ENCODE peak calls at places on chromosomes 1 and 21, in ten cellular contexts. U is body of pancreas, I is cardiac muscle cell, S is transverse colon, G is uterus, M is OCI-LY7, J is adrenal gland, C is heart right ventricle, F is MM.1S, H is hepatocyte. Z is an unnamed sample.

GRCh38 chr1:20729990-20730689 is 2.4 kb downstream of the SH2D5 start:
- DNase-seq in S (peak; percentile 4), F (no peak), C (no peak), G (no peak), J (no peak), U (no peak), H (no peak), I (no peak), M (no peak), Z (no peak)

GRCh38 chr1:170461762-170462384 is 70.1 kb upstream of the GORAB start:
- DNase-seq in U (no peak), C (peak; percentile 6), I (no peak), F (no peak), S (no peak), M (no peak), G (no peak), H (no peak), J (peak; percentile 31), Z (no peak)

GRCh38 chr1:180892675-180893074 is 20.0 kb upstream of the KIAA1614 start:
- DNase-seq in S (no peak), J (no peak), I (no peak), H (no peak), C (no peak), M (no peak), F (no peak), U (no peak), G (no peak), Z (no peak)

GRCh38 chr21:20459838-20460237 is 538.4 kb upstream of the NCAM2 start:
- DNase-seq in C (no peak), M (no peak), J (no peak), F (no peak), S (no peak), H (no peak), U (no peak), G (no peak), I (no peak), Z (no peak)

GRCh38 chr1:53644909-53645689 is 93.9 kb downstream of the GLIS1 start:
- DNase-seq in S (no peak), J (no peak), G (no peak), C (no peak), I (no peak), U (no peak), F (no peak), H (no peak), M (no peak), Z (no peak)

GRCh38 chr1:201356236-201356635 is 21.2 kb downstream of the TNNT2 start:
- DNase-seq in C (no peak), S (no peak), F (no peak), U (no peak), I (peak; percentile 19), G (no peak), M (no peak), H (no peak), J (no peak), Z (no peak)

GRCh38 chr1:171506525-171507304 is 21.4 kb downstream of the PRRC2C start:
- DNase-seq in J (no peak), U (no peak), S (no peak), F (no peak), C (no peak), G (no peak), H (no peak), I (no peak), M (no peak), Z (no peak)

GRCh38 chr1:240086726-240087125 is 5.0 kb upstream of the FMN2 start:
- DNase-seq in H (no peak), I (no peak), S (no peak), U (no peak), M (no peak), C (no peak), G (no peak), J (no peak), F (no peak), Z (no peak)

DNA sequence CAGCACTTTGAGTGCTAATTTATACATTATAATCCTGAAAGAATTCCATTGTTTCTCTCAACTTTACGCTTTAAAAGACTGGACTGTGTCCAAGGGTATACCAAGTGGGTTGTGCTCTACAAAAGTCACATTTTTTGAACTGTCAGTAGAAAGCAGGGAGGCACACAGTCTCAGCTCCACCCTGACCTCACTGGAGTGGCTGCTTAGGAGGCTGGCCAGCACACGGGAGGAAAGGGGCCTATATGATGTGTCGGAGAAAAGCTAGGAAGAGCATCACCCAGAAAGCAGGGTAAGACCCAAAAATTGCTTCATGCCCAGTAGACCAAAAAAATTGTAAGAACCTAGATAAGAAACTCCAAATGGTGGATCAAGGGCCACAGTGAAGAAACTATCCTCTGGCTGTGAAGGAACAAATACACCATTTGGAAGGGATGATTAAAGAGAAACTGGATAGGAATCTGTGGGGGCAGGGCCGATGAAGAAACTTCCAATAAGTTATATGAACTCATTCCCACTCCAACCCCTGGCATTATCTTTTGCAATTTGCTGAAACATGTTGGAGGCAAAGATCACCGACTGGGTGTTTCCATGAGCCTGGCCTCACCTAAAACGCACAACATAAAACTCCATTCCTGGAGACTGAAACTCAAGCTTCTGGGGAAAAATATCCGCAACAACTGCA is 1.9 kb downstream of the S100A10 start:
- DNase-seq in H (no peak), I (no peak), C (no peak), S (no peak), J (no peak), F (no peak), U (no peak), G (no peak), M (no peak), Z (peak; percentile 20)
- H3K4me3 ChIP-seq in H (peak overlapping the region; percentile 84), I (no peak overlapping the region), C (peak overlapping the region; percentile 97), S (peak overlapping the region; percentile 63), J (peak overlapping the region; percentile 53), F (no peak overlapping the region), U (peak overlapping the region; percentile 27), G (peak overlapping the region; percentile 65), M (no peak overlapping the region), Z (peak overlapping the region; percentile 87)

GRCh38 chr1:236016083-236016482 is 48.8 kb downstream of the NID1 start:
- DNase-seq in C (peak; percentile 67), S (peak; percentile 53), G (peak; percentile 91), I (no peak), M (no peak), F (no peak), J (peak; percentile 53), H (no peak), U (peak; percentile 23), Z (no peak)

GRCh38 chr1:236016782-236017400 is 48.0 kb downstream of the NID1 start:
- DNase-seq in H (peak; percentile 40), J (no peak), U (no peak), C (no peak), G (peak; percentile 18), F (no peak), I (no peak), S (no peak), M (no peak), Z (no peak)

GRCh38 chr1:236020359-236021000 is 44.4 kb downstream of the NID1 start:
- DNase-seq in G (peak; percentile 66), C (no peak), F (no peak), J (no peak), I (no peak), S (no peak), H (no peak), M (no peak), U (no peak), Z (no peak)

GRCh38 chr1:236021424-236022135 is 43.3 kb downstream of the NID1 start:
- DNase-seq in M (no peak), C (peak; percentile 50), I (peak; percentile 9), G (peak; percentile 74), H (no peak), U (no peak), J (no peak), S (no peak), F (no peak), Z (no peak)

DNA sequence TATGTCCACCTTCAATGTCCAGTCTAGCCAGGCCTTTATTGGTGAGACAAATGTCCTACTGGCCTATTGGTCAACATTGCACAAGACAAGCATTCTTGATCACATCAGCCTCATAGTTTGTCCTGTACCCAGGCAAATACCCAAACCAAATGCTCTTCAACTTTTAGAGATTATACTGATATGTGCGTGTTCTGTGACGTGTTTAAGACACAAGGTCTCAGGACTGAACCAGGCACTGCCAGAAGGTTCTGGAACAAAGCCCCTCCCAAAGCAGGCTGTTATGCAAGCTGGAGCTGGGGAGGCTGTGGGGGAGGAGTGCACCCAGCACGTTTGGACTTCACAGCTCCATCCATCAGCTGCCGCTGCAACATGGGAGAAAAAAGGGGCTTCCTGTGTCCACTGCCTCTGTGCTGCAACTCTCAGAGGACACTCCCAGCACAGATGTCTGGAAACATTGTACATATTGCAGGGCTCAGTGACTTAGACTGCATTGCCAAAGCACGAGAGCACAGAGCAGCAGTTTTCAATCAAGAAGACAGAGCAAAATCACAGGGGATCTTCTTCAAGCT is 45.9 kb downstream of the NID1 start:
- DNase-seq in H (peak; percentile 63), M (no peak), G (peak; percentile 93), U (peak; percentile 31), C (peak; percentile 86), J (peak; percentile 55), I (no peak), S (peak; percentile 62), F (no peak), Z (no peak)
- H3K27ac ChIP-seq in H (peak overlapping the region; percentile 91), M (no peak overlapping the region), G (peak overlapping the region; percentile 91), U (no peak overlapping the region), C (peak overlapping the region; percentile 82), J (no peak overlapping the region), I (no peak overlapping the region), S (peak overlapping the region; percentile 75), F (no peak overlapping the region), Z (no peak overlapping the region)

DNA sequence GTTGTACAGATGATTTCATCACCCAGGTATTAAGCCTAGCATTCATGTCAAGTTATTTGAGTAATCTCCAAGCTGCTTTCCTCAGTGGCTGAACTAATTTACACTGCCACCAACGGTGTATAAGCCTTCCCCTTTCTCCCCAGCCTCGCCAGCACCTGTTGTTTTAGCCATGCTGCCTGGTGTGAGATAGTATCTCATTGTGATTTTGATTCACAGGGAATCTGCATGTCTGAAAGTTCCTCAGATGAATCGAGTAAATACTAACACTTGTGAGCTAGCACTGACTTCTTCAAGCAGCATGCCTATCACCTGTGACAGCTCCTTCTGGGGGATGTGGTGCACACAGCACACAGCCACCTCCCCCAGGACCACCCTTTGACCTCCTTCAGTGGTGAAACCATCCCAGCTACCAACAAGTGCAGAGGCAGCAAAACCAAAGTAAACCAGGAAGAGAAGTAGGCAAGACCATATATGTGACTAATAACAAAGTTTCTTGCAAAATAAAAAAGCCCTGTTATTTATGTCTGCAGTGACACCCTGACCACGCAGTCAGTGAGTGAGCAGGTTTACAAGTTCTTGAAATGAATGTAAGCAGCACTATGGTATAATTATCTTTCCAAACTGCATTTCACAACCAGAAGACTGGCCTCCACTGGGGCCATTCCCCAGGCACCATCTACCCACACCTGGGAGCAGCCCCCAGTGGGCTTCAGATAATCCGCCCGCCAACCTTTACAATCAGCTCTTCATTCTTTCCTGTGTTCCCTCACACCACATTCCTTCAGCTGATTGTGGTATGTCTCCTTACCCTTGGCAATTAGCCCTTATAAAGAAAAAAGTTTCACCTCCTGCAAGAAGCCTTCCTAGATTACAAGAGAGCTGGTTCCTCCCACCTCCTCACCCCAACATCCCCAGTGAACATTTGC is 173.8 kb downstream of the ETS2 start:
- DNase-seq in M (no peak), G (peak; percentile 59), U (no peak), J (no peak), F (no peak), I (no peak), S (no peak), C (no peak), H (peak; percentile 26), Z (no peak)
- H3K4me1 ChIP-seq in M (no peaks in the 10 kb centered on the region), G (no peaks in the 10 kb centered on the region), U (no peaks in the 10 kb centered on the region), J (no peaks in the 10 kb centered on the region), F (no peaks in the 10 kb centered on the region), I (peaks cover 10% of the 10 kb centered on the region), S (peaks cover under 1% of the 10 kb centered on the region), C (peaks cover 2% of the 10 kb centered on the region), H (peaks cover 10% of the 10 kb centered on the region), Z (no peaks in the 10 kb centered on the region)

DNA sequence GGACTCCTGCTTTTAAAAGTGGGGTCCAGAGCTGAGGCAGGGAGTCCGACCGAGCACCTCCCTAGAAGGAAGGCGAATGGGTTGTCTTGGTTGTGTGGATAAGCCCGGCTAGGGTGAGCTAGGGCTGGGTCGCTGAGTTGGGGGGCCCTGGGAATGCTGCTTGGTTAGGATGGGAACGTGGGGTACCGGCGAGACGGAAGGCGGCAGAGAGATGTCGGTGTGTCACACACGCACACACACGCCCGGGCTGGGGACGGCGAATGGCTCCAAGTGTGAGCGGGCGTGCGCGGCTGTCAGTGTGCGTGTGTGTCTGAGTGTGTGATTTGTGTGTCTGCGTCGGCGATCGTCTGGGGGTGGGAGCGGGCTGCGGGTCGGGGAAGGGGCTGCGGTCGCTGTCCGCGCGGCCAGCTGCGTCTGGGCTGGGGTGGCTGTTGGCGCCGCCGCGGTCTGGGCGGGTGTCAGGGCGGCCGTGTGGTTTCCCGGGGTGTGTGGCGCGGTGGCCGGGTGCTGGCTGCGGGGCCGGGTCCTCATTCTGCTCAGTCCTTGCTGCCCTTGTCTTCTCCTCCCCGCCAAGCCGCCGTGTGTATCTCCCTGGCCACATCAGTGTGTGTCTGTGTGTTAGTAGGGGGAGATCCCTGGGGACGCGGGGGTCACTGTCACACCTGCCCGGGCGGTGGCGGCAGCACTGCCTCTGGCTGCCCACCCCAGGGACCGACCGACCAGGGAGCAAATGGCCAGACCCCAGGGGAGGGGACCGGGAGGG is 1.0 kb downstream of the EFNA3 start:
- DNase-seq in H (peak; percentile 40), C (no peak), J (no peak), F (no peak), I (peak; percentile 59), G (no peak), M (no peak), S (peak; percentile 38), U (no peak), Z (no peak)
- H3K4me3 ChIP-seq in H (peak overlapping the region; percentile 49), C (peak overlapping the region; percentile 50), J (peak overlapping the region; percentile 57), F (peak overlapping the region; percentile 46), I (peak overlapping the region; percentile 45), G (no peak overlapping the region), M (peak overlapping the region; percentile 62), S (peak overlapping the region; percentile 42), U (no peak overlapping the region), Z (peak overlapping the region; percentile 16)